ENCODE peak calls at places on chromosomes 6 and 20, in five cellular contexts. X is A549, E is GM23338, C is mucosa of descending colon, I is uterus. O is an unnamed sample.

GRCh38 chr6:153117986-153118886 is 12.8 kb downstream of the RGS17 start:
- DNase-seq in I (no peak), X (peak), C (no peak), E (no peak), O (no peak)

GRCh38 chr6:38603492-38603891 is 36.2 kb downstream of the BTBD9 start:
- DNase-seq in E (no peak), X (no peak), C (no peak), I (no peak), O (no peak)

GRCh38 chr6:165573671-165574070 is 89.4 kb downstream of the PDE10A start:
- DNase-seq in C (no peak), E (no peak), I (peak), X (peak), O (no peak)

GRCh38 chr20:38196592-38196991 is 31.5 kb upstream of the TGM2 start:
- DNase-seq in C (peak), X (no peak), I (peak), E (no peak), O (no peak)

GRCh38 chr20:421685-422250 is 13.7 kb downstream of the RBCK1 start:
- DNase-seq in E (no peak), I (no peak), X (no peak), C (no peak), O (no peak)

GRCh38 chr6:30044630-30045029 is 16.4 kb upstream of the POLR1H start:
- DNase-seq in E (no peak), X (no peak), I (no peak), C (no peak), O (no peak)

GRCh38 chr6:36204068-36204753 is 7.7 kb downstream of the BRPF3 start:
- DNase-seq in I (no peak), C (no peak), X (no peak), E (no peak), O (no peak)

GRCh38 chr6:157663261-157663660 is 159.8 kb upstream of the SNX9 start:
- DNase-seq in X (no peak), E (no peak), C (no peak), I (no peak), O (no peak)

GRCh38 chr6:136192917-136193316 is 57.2 kb downstream of the MTFR2 start:
- DNase-seq in E (no peak), X (no peak), I (no peak), C (no peak), O (no peak)

GRCh38 chr20:47204008-47204745 is 152.3 kb downstream of the ZMYND8 start:
- DNase-seq in I (no peak), X (no peak), E (no peak), C (no peak), O (no peak)

GRCh38 chr6:126020305-126021050 is 34.1 kb downstream of the TRMT11 start:
- DNase-seq in I (no peak), X (no peak), C (no peak), E (no peak), O (no peak)

GRCh38 chr6:151900897-151901485 is 93.5 kb downstream of the ESR1 start:
- DNase-seq in I (no peak), X (no peak), E (no peak), C (no peak), O (no peak)

GRCh38 chr20:33971147-33971775 is 22.4 kb upstream of the RALY start:
- DNase-seq in E (no peak), X (no peak), C (no peak), I (no peak), O (no peak)

GRCh38 chr6:118896339-118897136 is 2.6 kb downstream of the ASF1A start:
- DNase-seq in I (no peak), X (peak), E (peak), C (no peak), O (no peak)

GRCh38 chr6:37860226-37860839 is 40.8 kb downstream of the ZFAND3 start:
- DNase-seq in C (no peak), X (peak), I (no peak), E (peak), O (no peak)

GRCh38 chr20:59253325-59253724 is 47.1 kb upstream of the EDN3 start:
- DNase-seq in X (no peak), I (no peak), E (no peak), C (no peak), O (no peak)

GRCh38 chr6:92201618-92202017 is 1217.7 kb downstream of the EPHA7 start:
- DNase-seq in E (no peak), X (no peak), C (no peak), I (no peak), O (no peak)

GRCh38 chr20:62239278-62239879 is 1.1 kb downstream of the OSBPL2 start:
- DNase-seq in X (no peak), E (no peak), C (peak), I (no peak), O (peak)

GRCh38 chr6:122180132-122180531 is 219.3 kb upstream of the HSF2 start:
- DNase-seq in C (no peak), X (no peak), E (no peak), I (no peak), O (no peak)

GRCh38 chr20:56463428-56463827 is 5.0 kb upstream of the RTF2 start:
- DNase-seq in E (no peak), X (no peak), C (no peak), I (no peak), O (no peak)

GRCh38 chr20:57531986-57532566 is 7.1 kb upstream of the CTCFL start:
- DNase-seq in X (no peak), E (no peak), C (no peak), I (no peak), O (no peak)

GRCh38 chr20:43937586-43937985 is 22.9 kb downstream of the TOX2 start:
- DNase-seq in E (no peak), C (peak), X (no peak), I (no peak), O (no peak)

GRCh38 chr6:155448823-155449789 is 6.5 kb downstream of the NOX3 start:
- DNase-seq in X (no peak), I (no peak), E (peak), C (no peak), O (no peak)

GRCh38 chr6:35034411-35035171 is 106.5 kb downstream of the TCP11 start:
- DNase-seq in X (no peak), C (peak), E (no peak), I (no peak), O (no peak)

GRCh38 chr20:44039147-44039546 is 124.5 kb downstream of the TOX2 start:
- DNase-seq in I (no peak), C (no peak), E (no peak), X (no peak), O (no peak)

GRCh38 chr6:16803294-16804006 is 42.2 kb upstream of the ATXN1 start:
- DNase-seq in E (peak), X (no peak), C (no peak), I (peak), O (peak)

GRCh38 chr20:59013959-59014608 is 5.1 kb upstream of the TUBB1 start:
- DNase-seq in X (no peak), C (no peak), E (no peak), I (no peak), O (peak)

GRCh38 chr6:96761794-96762193 is 75.5 kb downstream of the GPR63 start:
- DNase-seq in C (no peak), I (no peak), E (no peak), X (no peak), O (no peak)

GRCh38 chr20:38057351-38057972 is 23.9 kb downstream of the RPRD1B start:
- DNase-seq in E (peak), C (peak), I (peak), X (peak), O (peak)

GRCh38 chr20:22775671-22776139 is 191.3 kb upstream of the FOXA2 start:
- DNase-seq in E (no peak), I (no peak), C (no peak), X (peak), O (no peak)

GRCh38 chr20:58237318-58238182 is 9.1 kb upstream of the ANKRD60 start:
- DNase-seq in X (no peak), E (no peak), I (no peak), C (no peak), O (no peak)

GRCh38 chr6:150881911-150882481 is 16.5 kb downstream of the MTHFD1L start:
- DNase-seq in X (peak), I (peak), E (no peak), C (no peak), O (no peak)

GRCh38 chr20:19864130-19864529 is 106.1 kb downstream of the RIN2 start:
- DNase-seq in C (no peak), X (no peak), E (no peak), I (no peak), O (no peak)

GRCh38 chr6:33316603-33317417 is 734 bp downstream of the ZBTB22 start:
- DNase-seq in E (no peak), I (no peak), C (peak), X (no peak), O (no peak)

GRCh38 chr6:52603000-52603795 is 26.3 kb upstream of the TRAM2 start:
- DNase-seq in C (no peak), E (no peak), I (no peak), X (no peak), O (no peak)

GRCh38 chr6:33610057-33610456 is 11.1 kb upstream of the ITPR3 start:
- DNase-seq in E (no peak), I (no peak), X (no peak), C (peak), O (no peak)

GRCh38 chr6:137870744-137871247 is 3.7 kb downstream of the TNFAIP3 start:
- DNase-seq in C (no peak), E (peak), X (no peak), I (no peak), O (no peak)

GRCh38 chr6:87700351-87700728 is 1.7 kb downstream of the AKIRIN2 start:
- DNase-seq in I (no peak), X (no peak), C (no peak), E (no peak), O (no peak)

GRCh38 chr6:87702589-87702945 is 534 bp upstream of the AKIRIN2 start:
- DNase-seq in E (peak), I (no peak), X (no peak), C (no peak), O (no peak)

GRCh38 chr6:87701676-87702588 is at the start of gene AKIRIN2:
- DNase-seq in C (peak), I (peak), E (peak), X (peak), O (peak)

GRCh38 chr6:87699576-87699975 is 2.5 kb downstream of the AKIRIN2 start:
- DNase-seq in E (no peak), C (no peak), X (no peak), I (no peak), O (no peak)

DNA sequence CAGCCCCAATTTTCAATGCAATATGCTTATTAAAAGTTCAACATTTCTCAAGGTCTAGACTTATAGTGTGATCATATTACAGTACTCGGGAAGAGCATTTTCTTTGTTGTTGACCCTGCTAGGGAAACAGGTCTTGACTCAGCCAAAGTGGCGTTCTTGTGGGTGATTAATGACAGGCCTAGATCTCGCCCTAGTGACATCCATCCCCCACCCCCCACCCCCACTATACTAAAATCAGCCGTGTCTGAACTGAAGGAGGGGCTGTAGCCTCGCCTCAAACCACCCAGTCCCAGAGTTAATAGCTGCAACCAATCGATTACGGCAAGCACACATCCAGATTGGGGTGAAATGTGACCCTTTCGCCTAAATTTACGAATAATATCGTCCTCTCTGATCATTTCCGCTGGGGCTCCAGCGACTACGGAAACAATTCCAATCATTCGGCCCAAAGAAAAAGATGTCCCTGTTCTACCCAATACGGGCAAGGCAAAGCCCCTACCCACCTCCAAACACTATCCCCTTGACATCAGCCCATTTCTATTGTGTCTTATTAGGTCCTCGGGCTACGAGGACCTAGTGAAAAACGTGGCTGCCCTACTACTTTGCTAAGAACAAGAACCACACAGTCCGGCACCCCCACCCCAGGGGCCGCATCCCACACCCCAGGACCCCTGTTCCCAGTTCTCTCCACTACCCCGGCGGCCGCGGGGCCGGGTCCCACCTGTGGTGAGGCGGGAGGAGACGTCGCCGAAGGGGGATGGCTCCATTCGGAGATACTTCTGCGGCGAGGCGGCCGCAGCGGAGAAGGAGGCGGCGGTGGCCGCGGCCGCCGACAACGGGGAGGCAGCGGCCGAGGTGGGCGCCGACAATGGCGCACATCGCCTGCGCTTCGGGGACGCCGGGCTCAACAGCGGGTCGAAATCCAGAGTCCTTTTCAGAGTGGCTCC is 1.0 kb downstream of the AKIRIN2 start:
- DNase-seq in I (peak), C (peak), E (peak), X (peak), O (no peak)
- TF ChIP-seq CTCF in I (no peak), C (no peak), E (no peak), X (no peak), O (no peak)

GRCh38 chr20:6829510-6830116 is 62.1 kb downstream of the BMP2 start:
- DNase-seq in C (no peak), X (no peak), E (peak), I (no peak), O (no peak)
- TF ChIP-seq CTCF in C (no peak), X (no peak), E (peak), I (no peak), O (no peak)

GRCh38 chr6:167907837-167908681 is 81.3 kb downstream of the AFDN start:
- DNase-seq in X (peak), I (no peak), C (no peak), E (peak), O (no peak)
- TF ChIP-seq CTCF in X (peak), I (peak), C (no peak), E (peak), O (peak)

DNA sequence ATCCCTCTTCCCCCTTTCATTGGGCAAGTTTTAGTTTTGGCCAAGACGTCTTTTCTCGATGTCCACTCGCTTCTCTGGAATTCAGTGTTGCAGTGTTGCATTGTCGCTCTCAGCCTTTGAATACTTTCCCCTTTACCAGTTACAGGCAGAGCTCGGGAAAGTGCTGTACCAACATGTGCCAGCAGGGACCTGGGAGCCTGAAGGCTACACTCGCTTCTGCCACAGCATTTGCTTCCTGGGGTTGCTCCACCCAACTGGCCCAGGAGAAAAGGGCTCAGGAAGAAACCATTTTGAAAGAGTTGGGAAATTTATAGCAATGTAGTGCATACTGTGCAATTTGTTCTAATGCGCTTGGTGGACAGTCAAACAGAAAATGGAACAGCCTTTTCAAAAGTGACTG is 78.6 kb downstream of the LINC00237 start:
- DNase-seq in E (peak), X (peak), I (no peak), C (no peak), O (no peak)
- TF ChIP-seq CTCF in E (peak), X (no peak), I (no peak), C (no peak), O (peak)

GRCh38 chr6:55898342-55898741 is 23.0 kb upstream of the BMP5 start:
- DNase-seq in C (no peak), E (no peak), X (no peak), I (no peak), O (no peak)

GRCh38 chr6:55901765-55902164 is 26.4 kb upstream of the BMP5 start:
- DNase-seq in C (no peak), I (no peak), E (no peak), X (no peak), O (no peak)

GRCh38 chr6:55902796-55903195 is 27.4 kb upstream of the BMP5 start:
- DNase-seq in E (no peak), X (no peak), C (no peak), I (no peak), O (no peak)
- TF ChIP-seq CTCF in E (no peak), X (no peak), C (no peak), I (no peak), O (no peak)

DNA sequence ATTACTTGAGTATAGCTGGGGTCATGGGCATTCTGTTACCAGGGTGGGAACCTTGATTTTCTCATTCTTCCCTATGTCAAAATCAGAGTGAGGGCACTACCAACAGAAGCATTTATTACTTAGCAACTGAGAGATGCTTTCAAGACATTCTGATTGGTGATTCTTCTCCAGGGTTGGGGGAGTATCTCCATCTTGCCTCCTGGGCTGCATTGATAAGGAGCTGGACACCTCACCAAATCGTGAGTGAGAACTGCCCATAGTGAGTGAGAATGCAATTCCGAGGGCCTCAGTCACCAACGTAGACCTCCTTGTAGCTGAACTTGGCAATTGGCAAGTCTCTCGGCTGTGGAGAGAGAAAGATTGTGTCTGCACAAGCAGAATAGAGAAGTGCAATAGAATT is 78.5 kb upstream of the CD83 start:
- DNase-seq in E (no peak), X (no peak), I (no peak), C (no peak), O (no peak)
- TF ChIP-seq CTCF in E (no peak), X (no peak), I (no peak), C (no peak), O (no peak)

GRCh38 chr20:24781061-24781980 is 167.7 kb upstream of the CST7 start:
- DNase-seq in C (no peak), I (no peak), X (peak), E (peak), O (no peak)

GRCh38 chr20:24783631-24784492 is 165.2 kb upstream of the CST7 start:
- DNase-seq in X (no peak), I (no peak), E (peak), C (no peak), O (no peak)

GRCh38 chr20:24784607-24785006 is 164.5 kb upstream of the CST7 start:
- DNase-seq in X (no peak), I (no peak), C (no peak), E (no peak), O (no peak)

GRCh38 chr20:24782221-24782620 is 166.8 kb upstream of the CST7 start:
- DNase-seq in C (no peak), E (no peak), I (no peak), X (no peak), O (no peak)

GRCh38 chr20:24782801-24783630 is 166.1 kb upstream of the CST7 start:
- DNase-seq in C (no peak), X (no peak), E (peak), I (no peak), O (no peak)
- TF ChIP-seq CTCF in C (no peak), X (no peak), E (peak), I (no peak), O (no peak)

O was measured in type B pancreatic cell.